ENCODE peak calls at places on chromosomes 1 and 21, in seven cellular contexts. N is T-helper 17 cell, U is head of caudate nucleus, W is iris pigment epithelial cell, J is amniotic stem cell, A is BJ, K is A549. M is an unnamed sample.
A peak's percentile ranks its signal among the peaks of the same experiment; 100 is the strongest.

GRCh38 chr1:36947384-36947783 is 86.9 kb downstream of the GRIK3 start:
- DNase-seq in N (no peak), U (no peak), W (no peak), J (no peak), A (no peak), K (no peak), M (no peak)

GRCh38 chr1:200506471-200506870 is 96.6 kb upstream of the ZNF281 start:
- DNase-seq in N (no peak), U (no peak), W (no peak), J (no peak), A (no peak), K (no peak), M (no peak)

GRCh38 chr1:145690587-145691558 is 16.3 kb downstream of the PDZK1 start:
- DNase-seq in N (no peak), U (no peak), W (peak; percentile 89), J (no peak), A (peak; percentile 26), K (no peak), M (peak; percentile 76)

GRCh38 chr1:30286984-30287839 is 436.2 kb downstream of the MATN1 start:
- DNase-seq in N (no peak), U (no peak), W (no peak), J (no peak), A (no peak), K (no peak), M (no peak)

GRCh38 chr21:16211339-16212303 is 481.8 kb downstream of the USP25 start:
- DNase-seq in N (no peak), U (no peak), W (peak; percentile 67), J (no peak), A (no peak), K (no peak), M (peak; percentile 59)

GRCh38 chr21:35732788-35733187 is 327.5 kb downstream of the SETD4 start:
- DNase-seq in N (no peak), U (no peak), W (no peak), J (no peak), A (no peak), K (no peak), M (no peak)

GRCh38 chr1:30744060-30744756 is 13.4 kb downstream of the LAPTM5 start:
- DNase-seq in N (peak; percentile 38), U (no peak), W (peak; percentile 84), J (no peak), A (no peak), K (no peak), M (no peak)

GRCh38 chr21:34968414-34969333 is 80.4 kb downstream of the RUNX1 start:
- DNase-seq in N (no peak), U (no peak), W (no peak), J (no peak), A (no peak), K (no peak), M (no peak)

GRCh38 chr1:201088395-201088794 is 23.8 kb downstream of the CACNA1S start:
- DNase-seq in N (no peak), U (no peak), W (no peak), J (no peak), A (no peak), K (no peak), M (no peak)

GRCh38 chr1:226223157-226223785 is at the start of gene MIXL1:
- DNase-seq in N (no peak), U (no peak), W (no peak), J (no peak), A (no peak), K (no peak), M (no peak)

GRCh38 chr1:15345711-15346355 is 63.9 kb upstream of the EFHD2 start:
- DNase-seq in N (peak; percentile 12), U (peak; percentile 20), W (peak; percentile 46), J (no peak), A (no peak), K (no peak), M (no peak)

GRCh38 chr21:16330340-16331319 is 600.8 kb downstream of the USP25 start:
- DNase-seq in N (no peak), U (no peak), W (peak; percentile 85), J (peak; percentile 50), A (no peak), K (peak; percentile 1), M (peak; percentile 62)

GRCh38 chr1:193108471-193108870 is 3.3 kb upstream of the GLRX2 start:
- DNase-seq in N (no peak), U (no peak), W (no peak), J (no peak), A (no peak), K (no peak), M (no peak)

GRCh38 chr1:20336105-20336605 is 45.5 kb downstream of the VWA5B1 start:
- DNase-seq in N (no peak), U (no peak), W (no peak), J (no peak), A (no peak), K (no peak), M (no peak)

GRCh38 chr1:99858285-99858684 is 8.1 kb downstream of the AGL start:
- DNase-seq in N (no peak), U (no peak), W (no peak), J (no peak), A (no peak), K (no peak), M (no peak)

GRCh38 chr1:109931189-109931672 is 20.6 kb downstream of the CSF1 start:
- DNase-seq in N (no peak), U (peak; percentile 29), W (peak; percentile 81), J (no peak), A (no peak), K (peak; percentile 41), M (peak; percentile 68)

GRCh38 chr1:208731976-208732821 is 488.0 kb upstream of the PLXNA2 start:
- DNase-seq in N (no peak), U (no peak), W (no peak), J (no peak), A (no peak), K (no peak), M (peak; percentile 2)

GRCh38 chr1:213989740-213990472 is 2.1 kb downstream of the PROX1 start:
- DNase-seq in N (no peak), U (no peak), W (no peak), J (no peak), A (no peak), K (no peak), M (no peak)

GRCh38 chr21:35323947-35324346 is 274.8 kb upstream of the RUNX1 start:
- DNase-seq in N (no peak), U (no peak), W (no peak), J (no peak), A (no peak), K (no peak), M (no peak)

GRCh38 chr1:218402771-218403110 is 57.6 kb downstream of the TGFB2 start:
- DNase-seq in N (no peak), U (no peak), W (no peak), J (no peak), A (no peak), K (no peak), M (no peak)

GRCh38 chr1:60681095-60681860 is 401.1 kb upstream of the NFIA start:
- DNase-seq in N (no peak), U (no peak), W (no peak), J (no peak), A (no peak), K (no peak), M (no peak)

GRCh38 chr1:160911441-160911840 is 26.5 kb upstream of the ITLN1 start:
- DNase-seq in N (no peak), U (no peak), W (peak; percentile 56), J (no peak), A (no peak), K (no peak), M (peak; percentile 15)

GRCh38 chr1:30085814-30086770 is 637.3 kb downstream of the MATN1 start:
- DNase-seq in N (no peak), U (peak; percentile 19), W (peak; percentile 18), J (no peak), A (no peak), K (peak; percentile 10), M (peak; percentile 43)

GRCh38 chr1:241658081-241658793 is 6.2 kb downstream of the WDR64 start:
- DNase-seq in N (no peak), U (no peak), W (peak; percentile 31), J (no peak), A (peak; percentile 34), K (no peak), M (no peak)

GRCh38 chr1:22872971-22873664 is 99.5 kb downstream of the LACTBL1 start:
- DNase-seq in N (no peak), U (no peak), W (no peak), J (no peak), A (no peak), K (no peak), M (no peak)

GRCh38 chr1:28551381-28551780 is 1.5 kb upstream of the TRNAU1AP start:
- DNase-seq in N (no peak), U (no peak), W (no peak), J (no peak), A (no peak), K (no peak), M (no peak)

GRCh38 chr1:239736479-239736878 is 350.1 kb downstream of the CHRM3 start:
- DNase-seq in N (no peak), U (no peak), W (no peak), J (no peak), A (no peak), K (no peak), M (no peak)

GRCh38 chr1:36728846-36729245 is 246.1 kb upstream of the CSF3R start:
- DNase-seq in N (no peak), U (no peak), W (no peak), J (no peak), A (no peak), K (no peak), M (no peak)

GRCh38 chr1:180247580-180247979 is 17.5 kb downstream of the LHX4 start:
- DNase-seq in N (no peak), U (no peak), W (no peak), J (no peak), A (no peak), K (no peak), M (no peak)

GRCh38 chr1:65955071-65955470 is 162.4 kb downstream of the PDE4B start:
- DNase-seq in N (no peak), U (no peak), W (no peak), J (no peak), A (no peak), K (no peak), M (no peak)

GRCh38 chr1:6923955-6924890 is 139.0 kb downstream of the CAMTA1 start:
- DNase-seq in N (no peak), U (no peak), W (no peak), J (no peak), A (no peak), K (no peak), M (no peak)

GRCh38 chr1:159239551-159240220 is 35.0 kb downstream of the ACKR1 start:
- DNase-seq in N (no peak), U (no peak), W (no peak), J (no peak), A (no peak), K (no peak), M (no peak)

GRCh38 chr1:153805042-153805745 is 30.0 kb downstream of the SLC27A3 start:
- DNase-seq in N (no peak), U (no peak), W (peak; percentile 77), J (peak; percentile 17), A (peak; percentile 41), K (peak; percentile 37), M (peak; percentile 56)

GRCh38 chr1:92980732-92981647 is 19.7 kb upstream of the DIPK1A start:
- DNase-seq in N (peak; percentile 26), U (no peak), W (no peak), J (no peak), A (no peak), K (no peak), M (no peak)

GRCh38 chr1:209511169-209511568 is 72.3 kb upstream of the CAMK1G start:
- DNase-seq in N (no peak), U (no peak), W (no peak), J (no peak), A (no peak), K (no peak), M (no peak)

GRCh38 chr1:14184346-14184963 is 414.0 kb upstream of the KAZN start:
- DNase-seq in N (no peak), U (no peak), W (no peak), J (no peak), A (no peak), K (no peak), M (no peak)

GRCh38 chr21:30194701-30195299 is 21.1 kb downstream of the CLDN8 start:
- DNase-seq in N (no peak), U (no peak), W (peak; percentile 30), J (no peak), A (no peak), K (no peak), M (no peak)

GRCh38 chr1:36136535-36136934 is 11.5 kb upstream of the COL8A2 start:
- DNase-seq in N (no peak), U (no peak), W (peak; percentile 88), J (peak; percentile 73), A (peak; percentile 63), K (no peak), M (peak; percentile 92)

M was measured in astrocyte.